ENCODE peak calls at places on chromosomes 4 and X, in four cellular contexts. B is smooth muscle cell of the brain vasculature, L is activated B cell treated with CpG ODN at 0.5 μM for 24 hours, A is HCEC 1CT. D is an unnamed sample.

GRCh38 chr4:155796031-155796430 is 37.2 kb downstream of the GUCY1B1 start:
- DNase-seq in A (peak; percentile 40), B (no peak), L (no peak), D (no peak)

GRCh38 chr4:109559983-109560686 is at the start of gene MCUB:
- DNase-seq in L (peak; percentile 75), A (peak; percentile 78), B (no peak), D (peak; percentile 77)

GRCh38 chr4:21077967-21078366 is 377.7 kb downstream of the PACRGL start:
- DNase-seq in L (no peak), A (no peak), B (no peak), D (no peak)

GRCh38 chrX:102833136-102833535 is 103.9 kb upstream of the RAB40AL start:
- DNase-seq in L (no peak), A (no peak), B (no peak), D (no peak)

GRCh38 chr4:116118216-116118615 is 967.2 kb downstream of the TRAM1L1 start:
- DNase-seq in A (no peak), B (peak; percentile 79), L (no peak), D (no peak)

GRCh38 chr4:152094851-152095700 is 334.3 kb upstream of the GATB start:
- DNase-seq in B (peak; percentile 69), A (peak; percentile 43), L (no peak), D (no peak)

GRCh38 chr4:25484243-25484721 is 107.2 kb downstream of the ANAPC4 start:
- DNase-seq in A (no peak), L (no peak), B (no peak), D (no peak)

GRCh38 chr4:40289366-40290188 is 45.6 kb upstream of the CHRNA9 start:
- DNase-seq in A (no peak), L (no peak), B (no peak), D (peak; percentile 32)

GRCh38 chr4:150212927-150213326 is 134.7 kb downstream of the DCLK2 start:
- DNase-seq in B (no peak), A (no peak), L (no peak), D (no peak)

D was measured in Ammon's horn.